ENCODE peak calls at places on chromosomes 11 and 22, in five cellular contexts. S, K, W, H and A are unnamed samples.

GRCh38 chr11:114017723-114018122 is 41.8 kb upstream of the ZBTB16 start:
- DNase-seq in K (no peak), H (no peak), W (peak; percentile 20), S (peak; percentile 21), A (no peak)

GRCh38 chr22:36409911-36410756 is 22.4 kb upstream of the MYH9 start:
- DNase-seq in W (peak; percentile 98), H (peak; percentile 98), K (no peak), S (peak; percentile 83), A (no peak)

GRCh38 chr11:36711104-36711825 is 113.2 kb upstream of the RAG2 start:
- DNase-seq in H (no peak), K (no peak), W (peak; percentile 6), S (no peak), A (no peak)

GRCh38 chr11:123055132-123055924 is 6.6 kb downstream of the HSPA8 start:
- DNase-seq in K (no peak), H (no peak), S (no peak), W (no peak), A (no peak)

GRCh38 chr11:46858920-46859531 is 12.9 kb upstream of the CKAP5 start:
- DNase-seq in H (no peak), S (no peak), K (no peak), W (no peak), A (no peak)

GRCh38 chr22:41157083-41157482 is 48.0 kb upstream of the L3MBTL2 start:
- DNase-seq in W (no peak), K (no peak), H (no peak), S (no peak), A (no peak)

GRCh38 chr11:110447897-110448522 is 18.3 kb downstream of the FDX1 start:
- DNase-seq in H (no peak), W (peak; percentile 21), K (no peak), S (no peak), A (no peak)

GRCh38 chr11:60069471-60069870 is 13.0 kb downstream of the MS4A3 start:
- DNase-seq in S (no peak), H (no peak), W (peak; percentile 55), K (no peak), A (no peak)

GRCh38 chr11:67303132-67303988 is at the start of gene SSH3:
- DNase-seq in K (peak; percentile 32), S (peak; percentile 66), W (peak; percentile 70), H (peak; percentile 94), A (no peak)

GRCh38 chr11:609355-609811 is 6.4 kb downstream of the IRF7 start:
- DNase-seq in S (no peak), H (peak; percentile 70), K (no peak), W (no peak), A (no peak)

GRCh38 chr11:35362571-35362980 is 56.8 kb downstream of the SLC1A2 start:
- DNase-seq in H (no peak), S (no peak), W (no peak), K (peak; percentile 57), A (no peak)

GRCh38 chr11:61384271-61385242 is 7.8 kb upstream of the TMEM216 start:
- DNase-seq in H (no peak), S (peak; percentile 68), K (peak; percentile 62), W (no peak), A (no peak)

GRCh38 chr11:77619576-77620198 is 17.9 kb downstream of the CLNS1A start:
- DNase-seq in S (peak; percentile 59), H (no peak), W (peak; percentile 50), K (peak; percentile 57), A (no peak)

GRCh38 chr11:128231845-128232410 is 355.4 kb downstream of the ETS1 start:
- DNase-seq in K (no peak), S (no peak), W (no peak), H (no peak), A (no peak)

GRCh38 chr11:17734418-17734911 is at the start of gene KCNC1:
- DNase-seq in S (peak; percentile 55), W (no peak), H (peak; percentile 71), K (peak; percentile 15), A (no peak)

GRCh38 chr11:70747889-70748288 is 349.6 kb downstream of the CTTN start:
- DNase-seq in K (no peak), S (no peak), W (no peak), H (no peak), A (no peak)

GRCh38 chr22:32699686-32700085 is 101.8 kb upstream of the TIMP3 start:
- DNase-seq in S (no peak), K (no peak), W (peak; percentile 55), H (no peak), A (no peak)

GRCh38 chr22:29840498-29840897 is 2.4 kb upstream of the ASCC2 start:
- DNase-seq in H (no peak), W (peak; percentile 29), K (no peak), S (no peak), A (no peak)

GRCh38 chr22:27995801-27996528 is 76.9 kb upstream of the PITPNB start:
- DNase-seq in W (no peak), H (peak; percentile 63), K (no peak), S (no peak), A (no peak)

GRCh38 chr11:117901601-117902000 is 25.1 kb upstream of the FXYD6 start:
- DNase-seq in W (no peak), S (no peak), K (no peak), H (no peak), A (no peak)

GRCh38 chr11:67082071-67082791 is 25.6 kb downstream of the RHOD start:
- DNase-seq in K (peak; percentile 12), W (no peak), H (no peak), S (peak; percentile 27), A (no peak)

GRCh38 chr11:37786214-37786755 is 1188.2 kb upstream of the RAG2 start:
- DNase-seq in S (peak; percentile 49), W (peak; percentile 72), K (peak; percentile 45), H (no peak), A (peak; percentile 31)

GRCh38 chr11:73965764-73966121 is 14.9 kb downstream of the DNAJB13 start:
- DNase-seq in W (no peak), H (no peak), S (no peak), K (no peak), A (no peak)

GRCh38 chr11:65645710-65646109 is 7.8 kb downstream of the SIPA1 start:
- DNase-seq in K (peak; percentile 20), W (no peak), H (no peak), S (peak; percentile 32), A (no peak)

GRCh38 chr11:110349109-110349996 is 52.9 kb upstream of the RDX start:
- DNase-seq in W (peak; percentile 94), H (no peak), S (peak; percentile 8), K (no peak), A (no peak)

GRCh38 chr22:24271406-24271760 is 752 bp downstream of the SPECC1L start:
- DNase-seq in S (peak; percentile 27), H (no peak), K (peak; percentile 42), W (peak; percentile 30), A (no peak)

DNA sequence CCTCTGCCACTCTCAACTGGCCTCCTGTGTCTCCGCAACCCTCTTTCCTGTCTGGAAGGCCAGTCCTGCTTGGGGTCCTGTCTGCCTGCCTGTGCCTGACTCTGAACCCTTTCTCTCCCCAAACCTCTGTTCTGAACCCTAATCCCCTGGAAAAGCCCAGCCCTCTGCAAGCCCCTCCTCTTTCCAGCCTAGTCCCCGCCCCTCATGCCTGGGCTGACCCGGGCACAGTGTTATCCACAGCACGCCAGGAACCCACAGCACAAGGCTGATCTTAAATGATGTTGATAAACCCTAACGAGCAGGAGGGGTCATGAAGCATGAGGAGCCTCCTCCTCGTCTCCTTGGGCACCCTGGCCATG is at the start of gene IFITM10:
- DNase-seq in K (peak; percentile 35), H (no peak), S (peak; percentile 39), W (peak; percentile 59), A (no peak)
- H3K4me3 ChIP-seq in K (peak within 1 kb of the TSS; percentile 33), H (no peak within 1 kb of the TSS), S (no peak within 1 kb of the TSS), W (peak within 1 kb of the TSS; percentile 67), A (peak within 1 kb of the TSS; percentile 71)

GRCh38 chr11:112162761-112163669 is 879 bp downstream of the IL18 start:
- DNase-seq in W (peak; percentile 80), K (no peak), H (no peak), S (no peak), A (no peak)

GRCh38 chr11:112166561-112166960 is 611 bp upstream of the TEX12 start:
- DNase-seq in S (peak; percentile 70), H (no peak), K (peak; percentile 41), W (peak; percentile 25), A (peak; percentile 1)

GRCh38 chr11:112165049-112165448 is 1.2 kb upstream of the IL18 start:
- DNase-seq in H (no peak), W (no peak), S (no peak), K (no peak), A (no peak)

GRCh38 chr11:112161012-112161411 is 2.9 kb downstream of the IL18 start:
- DNase-seq in S (peak; percentile 46), W (no peak), H (no peak), K (peak; percentile 27), A (peak; percentile 2)

DNA sequence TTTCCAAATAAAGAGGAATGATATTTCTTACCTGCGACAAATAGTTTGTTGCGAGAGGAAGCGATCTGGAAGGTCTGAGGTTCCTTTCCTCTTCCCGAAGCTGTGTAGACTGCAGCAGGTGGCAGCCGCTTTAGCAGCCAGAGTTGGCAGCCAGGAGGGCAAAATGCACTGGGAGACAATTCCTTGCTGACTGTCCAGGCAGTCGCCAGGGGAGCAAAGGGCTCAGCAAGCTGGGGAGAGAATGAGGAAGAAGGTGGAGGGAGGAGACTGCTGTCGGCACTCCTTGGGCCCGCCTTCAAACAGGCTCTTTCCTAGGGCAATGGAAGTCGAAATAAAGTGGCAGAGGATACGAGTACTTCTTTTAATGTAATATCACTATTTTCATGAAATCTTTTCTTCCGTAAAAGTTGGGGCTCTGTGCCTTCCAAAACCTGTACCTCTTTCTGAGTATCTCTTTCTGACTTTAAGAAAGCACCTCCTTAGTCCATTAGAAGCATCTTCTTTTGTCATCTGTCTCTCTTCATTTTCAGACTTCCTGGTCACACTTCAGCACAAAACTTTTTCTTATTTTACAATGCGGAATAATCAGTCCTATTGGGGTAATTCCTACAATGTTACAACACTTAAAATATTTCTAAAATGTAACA is at the start of gene IL18:
- DNase-seq in H (peak; percentile 65), S (no peak), K (no peak), W (no peak), A (no peak)
- H3K4me3 ChIP-seq in H (peak within 1 kb of the TSS; percentile 56), S (no peak within 1 kb of the TSS), K (no peak within 1 kb of the TSS), W (no peak within 1 kb of the TSS), A (no peak within 1 kb of the TSS)

GRCh38 chr22:42803454-42803853 is 53.6 kb downstream of the ARFGAP3 start:
- DNase-seq in K (no peak), S (no peak), H (no peak), W (no peak), A (no peak)
- H3K4me3 ChIP-seq in K (no peak overlapping the region), S (no peak overlapping the region), H (no peak overlapping the region), W (no peak overlapping the region), A (no peak overlapping the region)

GRCh38 chr11:96339704-96340554 is 3.1 kb downstream of the MAML2 start:
- DNase-seq in S (no peak), K (peak; percentile 61), H (no peak), W (no peak), A (no peak)

GRCh38 chr11:96341237-96342130 is 1.5 kb downstream of the MAML2 start:
- DNase-seq in K (peak; percentile 58), H (peak; percentile 86), S (peak; percentile 61), W (peak; percentile 46), A (no peak)

GRCh38 chr11:96342131-96342970 is 644 bp downstream of the MAML2 start:
- DNase-seq in W (no peak), S (no peak), H (no peak), K (no peak), A (no peak)

GRCh38 chr11:96338910-96339703 is 3.9 kb downstream of the MAML2 start:
- DNase-seq in W (peak; percentile 92), S (peak; percentile 80), K (peak; percentile 78), H (no peak), A (no peak)

GRCh38 chr11:96340555-96340885 is 2.5 kb downstream of the MAML2 start:
- DNase-seq in S (peak; percentile 48), H (no peak), W (peak; percentile 22), K (peak; percentile 62), A (no peak)
- H3K4me3 ChIP-seq in S (no peak overlapping the region), H (peak overlapping the region; percentile 98), W (no peak overlapping the region), K (peak overlapping the region; percentile 96), A (peak overlapping the region; percentile 71)